ENCODE peak calls at places on chromosomes 3 and 15, in four cellular contexts. X is IMR-90, Z is fibroblast of lung, P is uterus. Q is an unnamed sample.

GRCh38 chr3:10928396-10928960 is 64.1 kb upstream of the SLC6A1 start:
- DNase-seq in P (no peak), Z (no peak), X (no peak), Q (no peak)

GRCh38 chr15:41903782-41904181 is 9.9 kb upstream of the SPTBN5 start:
- DNase-seq in P (no peak), Z (no peak), X (no peak), Q (no peak)

GRCh38 chr3:13548696-13549512 is at the start of gene FBLN2:
- DNase-seq in Z (no peak), P (peak; percentile 63), X (no peak), Q (peak; percentile 14)

GRCh38 chr3:15356186-15356585 is 23.8 kb upstream of the SH3BP5 start:
- DNase-seq in P (no peak), X (peak; percentile 31), Z (peak; percentile 80), Q (no peak)

GRCh38 chr3:46861996-46862688 is 1.1 kb downstream of the MYL3 start:
- DNase-seq in P (peak; percentile 5), Z (no peak), X (no peak), Q (no peak)

GRCh38 chr15:34133511-34133910 is 31.6 kb downstream of the PGBD4 start:
- DNase-seq in X (peak; percentile 39), Z (peak; percentile 12), P (no peak), Q (no peak)

GRCh38 chr3:42700366-42701288 is 2.0 kb downstream of the HHATL start:
- DNase-seq in Z (no peak), X (no peak), P (no peak), Q (no peak)

GRCh38 chr3:128623762-128624176 is 26.8 kb downstream of the RPN1 start:
- DNase-seq in P (no peak), Z (peak; percentile 65), X (peak; percentile 85), Q (no peak)

GRCh38 chr3:132730891-132731580 is 8.8 kb upstream of the NPHP3 start:
- DNase-seq in X (peak; percentile 57), Z (peak; percentile 44), P (no peak), Q (no peak)

GRCh38 chr15:71806452-71806931 is 3.9 kb upstream of the NR2E3 start:
- DNase-seq in X (peak; percentile 69), Z (peak; percentile 56), P (no peak), Q (no peak)

GRCh38 chr15:33871911-33872760 is 96.2 kb upstream of the CHRM5 start:
- DNase-seq in Z (peak; percentile 10), P (no peak), X (peak; percentile 21), Q (no peak)

GRCh38 chr15:48367483-48367882 is 36.3 kb downstream of the DUT start:
- DNase-seq in Z (no peak), X (no peak), P (no peak), Q (no peak)

GRCh38 chr3:126932188-126932931 is 50.6 kb upstream of the PLXNA1 start:
- DNase-seq in P (no peak), X (peak; percentile 75), Z (peak; percentile 75), Q (peak; percentile 82)

GRCh38 chr15:69813881-69814280 is 283.8 kb downstream of the TLE3 start:
- DNase-seq in Z (no peak), X (no peak), P (no peak), Q (no peak)

GRCh38 chr15:89496155-89497098 is at the start of gene RHCG:
- DNase-seq in P (no peak), Z (peak; percentile 36), X (peak; percentile 24), Q (no peak)

GRCh38 chr3:118269537-118270125 is 765.0 kb downstream of the IGSF11 start:
- DNase-seq in Z (no peak), X (no peak), P (no peak), Q (no peak)

GRCh38 chr15:98076021-98076816 is 115.7 kb downstream of the ARRDC4 start:
- DNase-seq in P (peak; percentile 42), X (no peak), Z (peak; percentile 14), Q (no peak)

GRCh38 chr15:93417156-93418077 is 328.4 kb upstream of the RGMA start:
- DNase-seq in Z (no peak), P (peak; percentile 24), X (no peak), Q (no peak)

GRCh38 chr3:12663311-12663935 is 494 bp downstream of the RAF1 start:
- DNase-seq in P (no peak), Z (peak; percentile 57), X (no peak), Q (peak; percentile 42)

GRCh38 chr3:70580021-70580420 is 267.6 kb upstream of the MDFIC2 start:
- DNase-seq in X (peak; percentile 29), P (no peak), Z (peak; percentile 13), Q (no peak)

GRCh38 chr3:120129041-120129440 is 34.8 kb upstream of the GSK3B start:
- DNase-seq in P (no peak), Z (no peak), X (no peak), Q (no peak)

GRCh38 chr15:47673343-47673761 is 44.0 kb upstream of the SEMA6D start:
- DNase-seq in Z (peak; percentile 2), P (no peak), X (no peak), Q (no peak)

GRCh38 chr3:136332776-136333175 is 82.6 kb downstream of the PCCB start:
- DNase-seq in P (no peak), Z (peak; percentile 83), X (peak; percentile 92), Q (no peak)

GRCh38 chr15:91887921-91888373 is 34.4 kb downstream of the SLCO3A1 start:
- DNase-seq in P (no peak), X (no peak), Z (peak; percentile 31), Q (no peak)

GRCh38 chr3:159788291-159788690 is 200.3 kb upstream of the IL12A start:
- DNase-seq in X (no peak), Z (peak; percentile 87), P (no peak), Q (no peak)

GRCh38 chr3:159791336-159791735 is 197.3 kb upstream of the IL12A start:
- DNase-seq in P (no peak), X (no peak), Z (no peak), Q (no peak)

GRCh38 chr3:159792070-159792469 is 196.6 kb upstream of the IL12A start:
- DNase-seq in Z (no peak), X (no peak), P (no peak), Q (no peak)

GRCh38 chr3:159788987-159789386 is 199.6 kb upstream of the IL12A start:
- DNase-seq in X (no peak), Z (no peak), P (no peak), Q (no peak)

DNA sequence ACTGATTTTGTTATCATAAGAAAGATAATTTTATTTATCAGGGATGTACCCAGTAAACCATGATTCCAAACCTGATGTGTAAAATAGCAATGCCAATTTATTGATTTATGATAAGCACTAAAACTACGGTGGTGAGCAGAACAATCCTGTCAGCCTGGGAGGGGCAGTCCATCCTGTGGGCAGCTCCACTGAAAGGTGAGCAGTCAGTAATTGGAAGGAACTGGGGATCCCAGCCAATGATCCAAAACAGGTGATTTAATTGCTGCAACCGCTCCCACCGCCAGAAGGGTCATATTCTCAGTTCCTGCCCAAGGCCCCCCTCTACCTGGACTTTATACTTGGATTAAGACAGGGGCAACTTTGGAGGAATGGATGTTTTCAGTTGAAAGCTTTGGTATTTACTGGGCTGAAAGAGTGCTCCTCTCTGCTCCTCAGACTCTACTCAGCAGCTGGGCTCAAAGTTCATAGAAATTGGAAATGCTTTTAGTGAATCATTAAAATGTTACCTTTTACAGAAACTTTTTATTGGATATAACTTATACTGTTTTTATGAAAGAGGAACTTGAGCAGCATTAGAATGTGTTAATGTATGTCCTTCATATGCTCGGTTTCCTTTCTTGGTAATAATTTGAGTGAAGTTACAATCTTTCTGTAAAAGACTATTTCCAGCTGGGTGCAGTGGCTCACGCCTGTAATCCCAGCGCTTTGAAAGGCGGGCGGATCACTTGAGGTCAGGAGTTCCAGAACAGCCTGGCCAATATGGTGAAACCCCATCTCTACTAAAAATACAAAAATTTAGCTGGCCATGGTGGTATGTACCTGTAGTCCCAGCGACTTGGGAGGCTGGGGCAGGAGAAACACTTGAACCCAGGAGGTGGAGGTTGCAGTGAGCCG is 198.6 kb upstream of the IL12A start:
- DNase-seq in Z (no peak), P (no peak), X (no peak), Q (no peak)
- H3K27ac ChIP-seq in Z (no peak overlapping the region), P (no peak overlapping the region), X (no peak overlapping the region), Q (no peak overlapping the region)

GRCh38 chr3:139129892-139130291 is 85.2 kb upstream of the PRR23C start:
- DNase-seq in X (no peak), P (no peak), Z (no peak), Q (no peak)
- H3K9me3 ChIP-seq in X (no peaks in the 10 kb centered on the region), P (no peaks in the 10 kb centered on the region), Z (no peaks in the 10 kb centered on the region), Q (no peaks in the 10 kb centered on the region)

GRCh38 chr15:28936481-28936881 is 50.7 kb downstream of the APBA2 start:
- DNase-seq in P (no peak), X (no peak), Z (no peak), Q (no peak)

GRCh38 chr15:28934645-28935044 is 48.9 kb downstream of the APBA2 start:
- DNase-seq in Z (no peak), P (no peak), X (no peak), Q (no peak)

GRCh38 chr15:28936081-28936480 is 50.3 kb downstream of the APBA2 start:
- DNase-seq in P (no peak), X (no peak), Z (no peak), Q (no peak)

GRCh38 chr15:28935316-28935715 is 49.5 kb downstream of the APBA2 start:
- DNase-seq in P (no peak), Z (no peak), X (no peak), Q (no peak)

DNA sequence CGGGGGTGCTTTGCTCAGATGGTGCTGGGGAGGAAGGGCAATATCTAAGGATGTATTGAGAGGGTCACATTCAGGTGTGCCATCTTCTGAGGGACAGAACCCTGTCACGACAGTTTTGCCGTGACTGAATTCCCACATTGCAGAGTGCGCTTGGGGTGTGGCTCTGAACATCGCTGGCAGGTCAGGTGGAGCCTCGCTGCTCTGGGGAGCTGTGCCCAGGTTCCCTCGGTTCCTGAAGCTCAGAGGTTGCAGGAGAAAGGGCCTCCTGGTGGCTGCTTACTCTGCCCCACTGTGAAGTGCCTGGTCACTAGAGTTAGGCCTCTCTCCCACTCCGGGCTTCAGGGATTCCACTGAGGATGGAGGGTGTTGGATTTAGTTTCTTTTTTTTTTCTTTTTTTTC is 51.5 kb downstream of the APBA2 start:
- DNase-seq in P (no peak), X (no peak), Z (no peak), Q (no peak)
- H3K27ac ChIP-seq in P (no peak overlapping the region), X (no peak overlapping the region), Z (no peak overlapping the region), Q (no peak overlapping the region)

GRCh38 chr15:25090073-25090733 is 135.4 kb downstream of the SNRPN start:
- DNase-seq in X (no peak), P (no peak), Z (no peak), Q (peak; percentile 23)

GRCh38 chr15:25089577-25089976 is 134.8 kb downstream of the SNRPN start:
- DNase-seq in Z (no peak), X (no peak), P (no peak), Q (peak; percentile 25)

GRCh38 chr15:25093455-25094029 is 138.8 kb downstream of the SNRPN start:
- DNase-seq in Z (no peak), X (no peak), P (no peak), Q (no peak)

GRCh38 chr15:25092661-25093060 is 137.9 kb downstream of the SNRPN start:
- DNase-seq in X (peak; percentile 4), P (no peak), Z (peak; percentile 70), Q (no peak)

DNA sequence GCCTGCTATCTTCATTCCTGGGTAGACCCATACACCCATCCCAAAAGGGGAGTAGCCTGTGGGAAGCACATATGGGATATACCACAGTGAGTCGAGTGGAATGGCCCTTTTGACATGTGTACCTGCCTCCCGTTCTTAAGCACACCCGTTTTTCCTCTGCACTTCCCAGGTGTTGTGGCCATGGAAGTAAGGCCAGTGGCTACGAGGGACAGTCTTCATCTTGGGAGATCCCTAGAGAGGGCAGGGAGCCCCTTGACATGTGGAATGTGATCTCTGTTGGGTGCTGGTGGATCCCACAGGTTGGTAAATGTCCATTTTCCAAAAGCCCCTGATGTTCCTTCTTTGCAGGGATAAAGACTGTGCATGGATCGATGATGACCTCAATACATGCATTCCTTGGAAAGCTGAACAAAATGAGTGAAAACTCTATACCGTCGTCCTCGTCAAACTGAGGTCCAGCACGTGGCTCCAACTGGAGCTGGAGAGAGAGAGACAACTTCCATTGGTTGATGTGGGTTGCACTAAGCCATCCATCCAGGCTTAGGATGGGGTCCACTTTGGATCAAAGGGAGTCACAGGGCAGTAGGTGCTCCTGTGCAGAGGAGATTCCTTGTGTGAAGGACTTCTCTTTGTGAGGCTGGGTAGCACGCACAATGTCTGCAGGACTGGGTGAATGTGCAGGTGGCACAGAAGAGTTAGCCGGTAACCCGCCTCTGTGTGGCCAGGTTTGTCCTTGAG is 136.8 kb downstream of the SNRPN start:
- DNase-seq in P (no peak), X (no peak), Z (no peak), Q (no peak)
- H3K9me3 ChIP-seq in P (peaks cover 55% of the 10 kb centered on the region), X (peaks cover 52% of the 10 kb centered on the region), Z (no peaks in the 10 kb centered on the region), Q (peaks cover 6% of the 10 kb centered on the region)

Q was measured in SJSA1.